ENCODE peak calls at places on chromosomes 16 and 17, in nine cellular contexts. P is NCI-H524; S is type B pancreatic cell; R is GM04504; Z is ecto neural progenitor cell; W is NCI-H2029; D is renal cortical epithelial cell; U is stimulated activated CD4-positive, alpha-beta T cell treated with anti-CD3 and anti-CD28 coated beads, Interleukin-1b, Interleukin-23, amount 100 ng/mL, for 24 hours; V is dorsolateral prefrontal cortex. O is an unnamed sample.

GRCh38 chr17:56523042-56523441 is 70.5 kb upstream of the NOG start:
- DNase-seq in V (no peak), S (no peak), Z (no peak), R (no peak), P (no peak), U (no peak), W (no peak), D (no peak), O (no peak)

GRCh38 chr16:24568392-24568791 is 29.0 kb downstream of the RBBP6 start:
- DNase-seq in R (peak), P (peak), Z (no peak), S (no peak), V (no peak), D (peak), W (no peak), U (no peak), O (no peak)

GRCh38 chr17:62974788-62975586 is 9.0 kb downstream of the TANC2 start:
- DNase-seq in D (no peak), U (no peak), R (no peak), S (no peak), Z (no peak), P (no peak), V (no peak), W (no peak), O (no peak)

GRCh38 chr17:39080416-39081179 is 70.8 kb downstream of the PLXDC1 start:
- DNase-seq in W (no peak), Z (peak), P (peak), U (no peak), S (no peak), V (no peak), D (no peak), R (peak), O (peak)

GRCh38 chr17:43576563-43577229 is 30.6 kb upstream of the ETV4 start:
- DNase-seq in P (peak), V (peak), U (peak), D (peak), S (peak), W (peak), Z (peak), R (peak), O (no peak)

GRCh38 chr16:81623365-81624102 is 155.6 kb upstream of the PLCG2 start:
- DNase-seq in R (no peak), V (no peak), Z (no peak), U (no peak), W (no peak), S (no peak), P (peak), D (peak), O (no peak)

GRCh38 chr17:52105601-52106000 is 52.9 kb downstream of the CA10 start:
- DNase-seq in W (no peak), S (no peak), P (no peak), U (no peak), R (no peak), V (no peak), Z (no peak), D (peak), O (no peak)

GRCh38 chr17:62882284-62882683 is 74.2 kb upstream of the MARCHF10 start:
- DNase-seq in V (no peak), Z (no peak), U (no peak), P (no peak), S (no peak), R (no peak), W (no peak), D (no peak), O (no peak)

GRCh38 chr17:60563743-60564142 is 36.2 kb upstream of the PPM1D start:
- DNase-seq in D (peak), R (no peak), S (no peak), Z (no peak), W (no peak), P (no peak), U (no peak), V (no peak), O (no peak)

GRCh38 chr16:9212621-9213020 is 121.2 kb downstream of the HAPSTR1 start:
- DNase-seq in W (no peak), V (no peak), D (no peak), R (no peak), U (no peak), S (no peak), P (no peak), Z (no peak), O (no peak)

GRCh38 chr16:66926171-66926570 is 836 bp upstream of the RRAD start:
- DNase-seq in P (no peak), U (no peak), R (no peak), V (peak), Z (no peak), D (peak), W (no peak), S (no peak), O (no peak)

GRCh38 chr17:36939059-36939943 is 2.0 kb downstream of the LHX1 start:
- DNase-seq in S (no peak), Z (peak), W (no peak), V (no peak), P (peak), U (no peak), R (no peak), D (no peak), O (no peak)

GRCh38 chr17:83155128-83156081 is 76.0 kb downstream of the METRNL start:
- DNase-seq in U (no peak), W (no peak), V (no peak), R (peak), D (no peak), S (peak), P (no peak), Z (no peak), O (no peak)

GRCh38 chr16:84672276-84673202 is 24.2 kb downstream of the KLHL36 start:
- DNase-seq in P (peak), D (peak), U (peak), R (peak), W (peak), V (peak), Z (peak), S (no peak), O (peak)

GRCh38 chr17:49338883-49339282 is 23.2 kb downstream of the ZNF652 start:
- DNase-seq in P (no peak), Z (no peak), V (no peak), S (no peak), U (no peak), D (no peak), R (no peak), W (no peak), O (no peak)

GRCh38 chr16:10922328-10923145 is 19.7 kb downstream of the DEXI start:
- DNase-seq in W (no peak), Z (no peak), P (no peak), S (no peak), R (no peak), U (no peak), V (no peak), D (peak), O (no peak)